ENCODE peak calls at places on chromosomes 3 and 15, in seven cellular contexts. R is upper lobe of left lung, N is spleen, I is HCT116, Q is SK-N-SH, O is esophagus muscularis mucosa, T is prostate gland. F is an unnamed sample.

GRCh38 chr3:79767194-79767952 is 425 bp downstream of the ROBO1 start:
- DNase-seq in R (no peak), T (no peak), O (no peak), I (no peak), Q (peak; percentile 55), N (no peak), F (no peak)

GRCh38 chr3:169573129-169573528 is 90.4 kb downstream of the MECOM start:
- DNase-seq in Q (peak; percentile 10), R (no peak), T (no peak), I (no peak), O (no peak), N (no peak), F (no peak)

GRCh38 chr3:172082820-172083513 is 43.6 kb downstream of the FNDC3B start:
- DNase-seq in I (no peak), R (no peak), T (no peak), O (no peak), N (no peak), Q (no peak), F (no peak)

GRCh38 chr3:126807795-126808194 is 103.8 kb downstream of the CHCHD6 start:
- DNase-seq in T (no peak), Q (no peak), R (no peak), O (no peak), I (no peak), N (no peak), F (no peak)

GRCh38 chr3:72659609-72660008 is 188.6 kb downstream of the SHQ1 start:
- DNase-seq in T (no peak), N (no peak), I (no peak), R (no peak), Q (no peak), O (no peak), F (no peak)

GRCh38 chr3:174620138-174620537 is 239.0 kb upstream of the NAALADL2 start:
- DNase-seq in N (no peak), I (peak; percentile 15), O (no peak), T (no peak), R (no peak), Q (no peak), F (no peak)

GRCh38 chr3:20041197-20041780 is 1.0 kb downstream of the KAT2B start:
- DNase-seq in I (no peak), O (no peak), R (peak; percentile 95), T (peak; percentile 88), N (peak; percentile 96), Q (peak; percentile 80), F (peak; percentile 87)

GRCh38 chr3:98589331-98589870 is 4.0 kb downstream of the CPOX start:
- DNase-seq in O (no peak), T (no peak), Q (no peak), R (no peak), I (no peak), N (no peak), F (no peak)

GRCh38 chr3:65902304-65902793 is 136.4 kb downstream of the MAGI1 start:
- DNase-seq in Q (no peak), R (no peak), I (no peak), N (no peak), T (peak; percentile 88), O (no peak), F (peak; percentile 45)

GRCh38 chr3:193297421-193297820 is 56.4 kb downstream of the PLAAT1 start:
- DNase-seq in T (no peak), I (no peak), N (no peak), O (no peak), R (no peak), Q (no peak), F (no peak)

GRCh38 chr3:110327870-110328269 is 743.7 kb upstream of the NECTIN3 start:
- DNase-seq in O (no peak), I (no peak), R (no peak), Q (no peak), N (no peak), T (no peak), F (no peak)

GRCh38 chr3:114496021-114496434 is 202.2 kb downstream of the TIGIT start:
- DNase-seq in N (no peak), O (no peak), I (peak; percentile 68), T (no peak), R (no peak), Q (no peak), F (no peak)

GRCh38 chr3:197394464-197395321 is 96.3 kb upstream of the DLG1 start:
- DNase-seq in O (no peak), R (no peak), T (peak; percentile 82), Q (peak; percentile 19), I (peak; percentile 78), N (peak; percentile 41), F (peak; percentile 38)

GRCh38 chr3:141151439-141151838 is 80.2 kb upstream of the PXYLP1 start:
- DNase-seq in N (no peak), Q (no peak), R (no peak), O (no peak), T (no peak), I (no peak), F (no peak)

DNA sequence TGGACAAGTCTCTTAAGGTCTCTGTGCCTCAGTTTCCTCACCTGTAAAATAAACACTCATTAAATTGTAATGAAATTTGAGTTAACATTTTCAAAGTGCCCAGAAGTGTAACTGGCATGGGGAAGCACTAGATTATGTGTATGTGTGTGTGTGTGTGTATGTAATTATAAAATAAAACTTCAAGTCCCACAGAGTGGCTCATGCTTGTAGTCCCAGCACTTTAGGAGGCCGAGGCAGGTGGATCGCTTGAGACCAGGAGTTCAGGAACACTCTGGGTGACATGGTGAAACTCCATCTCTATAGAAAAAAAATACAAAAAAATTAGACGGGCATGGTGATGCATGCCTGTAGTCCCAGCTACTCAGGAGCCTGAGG is 403.4 kb downstream of the IL5RA start:
- DNase-seq in Q (no peak), O (no peak), R (no peak), I (no peak), T (no peak), N (no peak), F (no peak)
- TF ChIP-seq POLR2AphosphoS5 in Q (no peak), O (no peak), R (no peak), I (no peak), T (no peak), N (no peak), F (no peak)

GRCh38 chr3:112672716-112673506 is 32.0 kb upstream of the CCDC80 start:
- DNase-seq in R (no peak), O (no peak), Q (no peak), T (no peak), N (no peak), I (no peak), F (no peak)
- H3K27ac ChIP-seq in R (no peak overlapping the region), O (peak overlapping the region; percentile 31), Q (peak overlapping the region; percentile 90), T (no peak overlapping the region), N (peak overlapping the region; percentile 65), I (no peak overlapping the region), F (no peak overlapping the region)

DNA sequence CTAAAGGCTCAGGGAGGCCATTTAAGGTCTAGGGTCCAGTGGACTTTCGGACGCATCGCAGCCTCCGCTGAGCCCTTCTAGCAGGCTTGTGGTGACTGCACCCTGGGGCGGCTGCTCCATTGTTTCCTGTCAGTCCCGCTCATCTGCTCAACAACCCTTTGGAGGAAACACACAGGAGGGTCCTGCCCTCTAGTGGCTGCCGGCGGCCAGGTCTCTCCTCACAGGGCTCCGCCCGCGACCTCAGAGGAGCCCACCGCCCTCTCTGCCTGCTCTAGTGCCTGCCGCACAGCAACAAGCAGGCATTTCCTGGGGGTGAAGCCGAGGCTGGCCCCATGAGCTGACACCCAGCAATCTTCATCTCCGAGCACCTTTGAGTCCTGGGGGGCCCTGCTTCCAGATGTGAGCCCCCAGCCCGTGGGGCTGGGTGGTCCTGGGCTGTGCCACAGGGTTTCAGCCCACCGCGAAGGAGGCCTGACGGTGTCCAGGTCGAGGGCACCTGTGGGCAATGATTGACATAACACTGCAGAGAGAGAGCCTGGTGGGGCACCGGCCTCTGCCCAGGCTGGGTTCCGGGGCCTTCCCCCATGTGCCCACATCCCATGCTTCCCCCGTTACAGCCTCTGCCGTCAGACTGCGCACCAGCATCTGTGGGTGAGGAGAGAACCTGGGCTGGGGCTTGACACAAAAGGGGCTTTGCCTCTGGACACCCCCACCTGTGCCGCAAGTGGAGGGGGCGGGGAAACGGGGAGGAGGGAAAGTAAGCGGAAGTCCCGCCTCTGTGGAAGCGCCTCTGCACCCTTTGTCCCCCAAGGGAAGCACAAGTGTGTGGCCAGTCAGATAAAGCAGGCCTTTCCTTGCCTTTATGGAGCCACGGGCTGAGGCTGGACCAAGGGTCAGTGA is 27.0 kb upstream of the SFMBT1 start:
- DNase-seq in Q (peak; percentile 88), R (peak; percentile 89), N (peak; percentile 96), T (peak; percentile 72), O (peak; percentile 95), I (peak; percentile 48), F (peak; percentile 86)
- TF ChIP-seq POLR2AphosphoS5 in Q (no peak), R (no peak), N (peak; percentile 54), T (peak; percentile 19), O (peak; percentile 28), I (peak; percentile 39), F (no peak)

GRCh38 chr3:190618349-190619030 is 104.6 kb downstream of the IL1RAP start:
- DNase-seq in O (no peak), N (no peak), Q (no peak), T (no peak), R (no peak), I (no peak), F (no peak)
- H3K27ac ChIP-seq in O (no peak overlapping the region), N (peak overlapping the region; percentile 84), Q (no peak overlapping the region), T (no peak overlapping the region), R (peak overlapping the region; percentile 67), I (no peak overlapping the region), F (no peak overlapping the region)

GRCh38 chr15:90931737-90932659 is at the start of gene HDDC3:
- DNase-seq in T (peak; percentile 89), O (peak; percentile 95), N (peak; percentile 98), Q (peak; percentile 94), R (peak; percentile 91), I (peak; percentile 87), F (peak; percentile 93)
- TF ChIP-seq POLR2AphosphoS5 in T (peak; percentile 63), O (peak; percentile 78), N (peak; percentile 94), Q (peak; percentile 73), R (peak; percentile 71), I (peak; percentile 86), F (no peak)

GRCh38 chr3:37903734-37904133 is 42.1 kb downstream of the CTDSPL start:
- DNase-seq in N (no peak), T (no peak), O (peak; percentile 66), R (no peak), Q (no peak), I (no peak), F (no peak)
- H3K27ac ChIP-seq in N (peak overlapping the region; percentile 24), T (no peak overlapping the region), O (peak overlapping the region; percentile 72), R (peak overlapping the region; percentile 79), Q (peak overlapping the region; percentile 90), I (no peak overlapping the region), F (no peak overlapping the region)

GRCh38 chr3:184335661-184336483 is 1.5 kb upstream of the FAM131A start:
- DNase-seq in O (peak; percentile 95), R (peak; percentile 85), N (peak; percentile 96), I (peak; percentile 61), T (peak; percentile 86), Q (peak; percentile 93), F (peak; percentile 90)
- TF ChIP-seq POLR2AphosphoS5 in O (peak; percentile 97), R (peak; percentile 93), N (peak; percentile 91), I (peak; percentile 86), T (peak; percentile 92), Q (peak; percentile 55), F (peak; percentile 88)

DNA sequence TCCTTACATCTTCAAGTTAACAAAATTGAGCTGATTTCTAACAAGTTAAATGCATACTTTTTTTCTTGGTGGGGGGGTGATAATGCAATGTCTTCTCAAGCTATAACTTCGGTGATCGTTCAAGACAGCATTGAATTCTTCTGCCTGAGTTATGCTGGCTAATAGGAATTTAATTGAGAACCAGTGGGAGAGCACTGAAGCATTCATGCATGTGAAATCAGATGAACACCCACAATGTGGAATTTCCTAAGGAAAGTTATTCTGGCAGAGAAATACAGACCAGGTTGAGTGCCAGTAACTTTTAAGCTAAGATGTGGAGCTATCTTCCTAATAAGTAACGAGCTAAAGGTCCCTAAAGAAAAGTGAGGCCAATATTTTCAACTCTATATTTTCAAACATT is 3.0 kb downstream of the SPATA16 start:
- DNase-seq in I (no peak), N (no peak), Q (no peak), R (no peak), O (no peak), T (no peak), F (no peak)
- H3K27ac ChIP-seq in I (no peak overlapping the region), N (no peak overlapping the region), Q (no peak overlapping the region), R (no peak overlapping the region), O (no peak overlapping the region), T (no peak overlapping the region), F (no peak overlapping the region)